ENCODE peak calls at places on chromosome 1, in six cellular contexts. W, N, B, X, S and A are unnamed samples.

GRCh38 chr1:212967767-212968166 is 17.4 kb downstream of the VASH2 start:
- DNase-seq in B (peak; percentile 47), W (no peak), N (no peak), X (no peak), S (peak; percentile 63), A (no peak)

GRCh38 chr1:228544921-228545591 is 57.9 kb downstream of the RNF187 start:
- DNase-seq in B (no peak), N (no peak), X (no peak), W (no peak), S (no peak), A (no peak)

GRCh38 chr1:14598498-14599172 is at the start of gene KAZN:
- DNase-seq in S (no peak), B (peak; percentile 73), W (peak; percentile 39), X (no peak), N (no peak), A (no peak)

GRCh38 chr1:64013395-64013794 is 190.0 kb upstream of the UBE2U start:
- DNase-seq in S (no peak), W (no peak), X (no peak), B (no peak), N (no peak), A (no peak)

GRCh38 chr1:99652881-99653281 is 7.0 kb downstream of the PALMD start:
- DNase-seq in S (no peak), X (no peak), B (no peak), N (no peak), W (no peak), A (no peak)

GRCh38 chr1:168739908-168740307 is 10.9 kb upstream of the DPT start:
- DNase-seq in N (no peak), W (no peak), X (no peak), S (no peak), B (no peak), A (no peak)

GRCh38 chr1:208093754-208094719 is 150.1 kb downstream of the PLXNA2 start:
- DNase-seq in X (no peak), N (peak; percentile 77), W (no peak), B (peak; percentile 89), S (peak; percentile 61), A (peak; percentile 27)

GRCh38 chr1:1752190-1752589 is 26.1 kb downstream of the NADK start:
- DNase-seq in S (no peak), W (no peak), B (no peak), X (no peak), N (no peak), A (no peak)

GRCh38 chr1:204971700-204972336 is 71.2 kb upstream of the CNTN2 start:
- DNase-seq in W (no peak), N (no peak), B (no peak), S (peak; percentile 68), X (no peak), A (no peak)

GRCh38 chr1:156461141-156461540 is 39.4 kb downstream of the MEF2D start:
- DNase-seq in W (no peak), X (no peak), B (no peak), S (no peak), N (no peak), A (no peak)

GRCh38 chr1:38728176-38728908 is 131.2 kb downstream of the RRAGC start:
- DNase-seq in X (peak; percentile 45), B (no peak), W (peak; percentile 11), S (peak; percentile 14), N (peak; percentile 29), A (no peak)

GRCh38 chr1:162726539-162726938 is 64.0 kb upstream of the HSD17B7 start:
- DNase-seq in S (no peak), X (no peak), B (no peak), N (no peak), W (no peak), A (no peak)

GRCh38 chr1:206702803-206703202 is 18.1 kb downstream of the MAPKAPK2 start:
- DNase-seq in S (no peak), N (no peak), W (no peak), X (no peak), B (peak; percentile 48), A (no peak)

GRCh38 chr1:58072450-58072849 is 474.1 kb downstream of the OMA1 start:
- DNase-seq in W (no peak), B (no peak), N (no peak), X (no peak), S (no peak), A (no peak)

GRCh38 chr1:6612641-6613360 is 730 bp upstream of the PHF13 start:
- DNase-seq in N (peak; percentile 33), B (peak; percentile 50), W (peak; percentile 40), X (no peak), S (peak; percentile 49), A (peak; percentile 27)